ENCODE peak calls at places on chromosomes 5 and 9, in ten cellular contexts. R, N, D, S, Y, J, P, F, A and E are unnamed samples.

GRCh38 chr5:111187079-111187478 is 37.1 kb upstream of the CAMK4 start:
- DNase-seq in S (no peak), F (no peak), D (no peak), A (no peak), J (no peak), N (no peak), Y (no peak), P (no peak), R (no peak), E (no peak)

GRCh38 chr5:151886741-151887261 is 37.9 kb downstream of the GLRA1 start:
- DNase-seq in R (peak), Y (no peak), S (no peak), J (no peak), N (no peak), D (no peak), A (no peak), P (no peak), F (no peak), E (no peak)

GRCh38 chr5:138650196-138650595 is 75.0 kb upstream of the HSPA9 start:
- DNase-seq in S (no peak), P (no peak), D (no peak), J (no peak), A (no peak), F (no peak), N (no peak), Y (no peak), R (no peak), E (no peak)

GRCh38 chr9:5854032-5854792 is 21.3 kb upstream of the ERMP1 start:
- DNase-seq in N (no peak), P (no peak), R (no peak), S (no peak), A (no peak), J (no peak), D (no peak), F (no peak), Y (no peak), E (no peak)

GRCh38 chr5:21918451-21918850 is 934.7 kb downstream of the CDH12 start:
- DNase-seq in N (no peak), J (no peak), Y (no peak), D (no peak), F (no peak), P (no peak), S (no peak), A (no peak), R (no peak), E (no peak)

GRCh38 chr9:105401651-105402050 is 46.2 kb upstream of the FSD1L start:
- DNase-seq in P (peak), F (peak), Y (no peak), S (no peak), D (peak), J (no peak), A (no peak), R (peak), N (no peak), E (no peak)

GRCh38 chr9:133944746-133945135 is 47.4 kb downstream of the VAV2 start:
- DNase-seq in D (peak), Y (peak), F (peak), J (no peak), P (no peak), R (peak), A (peak), S (peak), N (peak), E (no peak)

GRCh38 chr5:126851441-126852103 is 74.6 kb downstream of the LMNB1 start:
- DNase-seq in Y (no peak), A (no peak), F (no peak), N (no peak), R (no peak), J (no peak), P (no peak), D (no peak), S (no peak), E (no peak)

GRCh38 chr5:90518666-90519065 is 10.7 kb downstream of the LYSMD3 start:
- DNase-seq in A (no peak), R (peak), J (no peak), Y (no peak), D (no peak), N (peak), S (no peak), P (no peak), F (peak), E (no peak)

GRCh38 chr9:37311938-37312730 is 110.4 kb upstream of the GRHPR start:
- DNase-seq in N (peak), P (no peak), F (peak), R (peak), Y (no peak), D (peak), S (no peak), J (no peak), A (no peak), E (no peak)

GRCh38 chr5:157476699-157477408 is 16.8 kb downstream of the NIPAL4 start:
- DNase-seq in F (peak), Y (no peak), S (peak), J (peak), A (no peak), D (peak), P (peak), N (peak), R (peak), E (no peak)

GRCh38 chr5:25181249-25181648 is 536.5 kb upstream of the CDH10 start:
- DNase-seq in A (no peak), D (no peak), S (no peak), J (no peak), Y (no peak), N (no peak), R (no peak), F (no peak), P (no peak), E (no peak)

GRCh38 chr9:118362123-118362522 is 657.9 kb downstream of the TLR4 start:
- DNase-seq in P (no peak), Y (no peak), D (peak), R (peak), J (no peak), F (peak), N (no peak), A (no peak), S (peak), E (no peak)

GRCh38 chr5:133773247-133774202 is 161.2 kb upstream of the FSTL4 start:
- DNase-seq in P (peak), A (no peak), J (no peak), D (no peak), R (no peak), N (no peak), S (no peak), Y (no peak), F (no peak), E (no peak)
- TF ChIP-seq CTCF in P (peak), A (no peak), J (no peak), D (no peak), R (no peak), N (peak), S (no peak), Y (no peak), F (no peak), E (no peak)

DNA sequence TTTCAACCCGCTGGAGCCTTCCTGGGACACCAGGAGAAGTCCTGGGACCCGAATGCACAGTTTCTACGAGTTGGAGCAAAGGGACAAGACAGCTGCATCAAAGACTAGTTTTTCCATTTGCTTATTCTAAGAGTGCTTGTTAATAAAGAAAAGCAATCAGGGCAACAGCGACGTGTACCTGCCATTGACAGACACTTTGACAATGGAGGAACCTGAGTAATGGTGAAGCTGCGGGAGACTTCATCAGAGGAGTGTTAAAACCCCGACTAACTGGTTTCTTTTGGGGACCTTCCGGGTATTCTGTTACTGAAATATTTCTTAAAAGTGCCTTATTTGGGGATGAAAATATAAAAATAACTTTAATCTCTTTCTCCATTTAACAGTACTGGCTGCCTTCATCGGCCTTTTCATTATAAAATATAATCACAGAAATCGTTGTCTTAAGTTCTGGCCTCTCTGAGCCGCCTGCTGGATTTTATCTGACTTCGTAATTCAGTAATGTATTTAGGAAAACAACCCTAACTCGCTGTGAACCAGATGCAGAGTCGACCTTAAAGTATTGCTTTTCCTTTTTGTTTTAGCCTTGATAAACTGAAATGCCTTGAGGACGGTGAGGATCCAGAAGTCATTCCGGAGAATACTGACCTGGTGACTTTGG is 781 bp downstream of the SNAPC3 start:
- DNase-seq in N (peak), A (no peak), P (peak), F (peak), Y (no peak), R (peak), J (no peak), S (no peak), D (peak), E (no peak)
- TF ChIP-seq CTCF in N (peak), A (no peak), P (peak), F (peak), Y (no peak), R (peak), J (no peak), S (peak), D (peak), E (peak)

DNA sequence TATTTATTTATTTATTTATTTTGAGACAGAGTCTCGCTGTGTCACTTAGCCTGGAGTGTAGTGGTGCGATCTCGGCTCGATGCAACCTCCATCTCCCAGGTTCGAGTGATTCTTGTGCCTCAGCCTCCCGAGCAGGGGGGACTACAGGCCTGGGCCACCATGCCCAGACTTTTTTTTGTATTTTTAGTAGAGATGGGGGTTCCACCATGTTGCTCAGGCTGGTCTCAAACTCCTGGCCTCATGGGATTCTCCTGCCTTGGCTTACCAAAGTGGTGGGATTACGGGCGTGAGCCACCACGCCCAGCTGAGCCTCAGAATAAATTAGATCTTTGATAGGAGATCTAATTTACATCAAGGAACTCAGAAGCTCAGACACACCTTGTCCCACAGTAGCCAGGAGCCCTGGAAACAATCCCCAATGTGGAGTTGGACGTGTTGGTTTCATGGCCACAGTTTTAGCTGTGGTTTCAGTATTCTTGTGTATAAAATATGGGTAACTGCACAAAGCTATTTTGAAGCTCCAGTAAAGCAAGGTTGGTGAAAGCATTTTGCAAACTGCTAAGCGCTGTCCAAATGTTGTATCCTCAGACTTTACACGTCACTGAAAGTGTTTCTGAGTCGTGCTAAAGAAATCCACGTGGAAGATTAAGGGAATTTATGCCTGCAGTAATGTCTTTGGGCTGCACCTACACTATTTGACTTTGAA is 3.0 kb upstream of the HNRNPAB start:
- DNase-seq in A (no peak), P (no peak), R (no peak), J (no peak), S (no peak), D (peak), Y (no peak), N (peak), F (peak), E (no peak)
- TF ChIP-seq CTCF in A (no peak), P (no peak), R (no peak), J (no peak), S (no peak), D (no peak), Y (no peak), N (no peak), F (no peak), E (no peak)

DNA sequence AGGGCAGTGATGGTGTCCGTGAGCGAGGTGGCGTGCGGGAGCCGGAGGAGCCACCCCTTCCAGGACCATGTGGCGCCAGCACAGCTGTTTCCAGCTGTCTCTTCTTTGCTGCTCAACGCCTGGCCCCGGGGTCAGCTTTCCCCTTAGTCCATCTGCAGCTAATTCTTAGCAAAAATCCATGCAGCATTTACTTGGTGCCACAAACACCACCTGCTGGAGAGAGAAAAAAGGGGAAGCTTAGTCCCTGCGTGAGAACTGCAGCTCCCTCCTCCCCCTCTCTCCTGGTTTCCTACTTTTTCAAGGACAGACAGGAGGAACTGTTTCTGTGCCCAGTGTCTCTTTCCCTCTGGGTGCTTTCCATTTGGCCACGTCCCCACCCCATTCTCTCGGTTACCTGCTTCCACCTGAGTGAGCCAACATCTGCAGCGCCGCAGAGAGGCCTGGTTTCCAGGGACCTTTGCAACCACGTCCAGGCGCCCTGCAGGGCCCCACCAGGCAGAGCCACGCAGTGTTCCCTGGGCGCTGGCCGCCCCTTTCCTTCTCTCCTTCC is 3.4 kb downstream of the SLC6A19 start:
- DNase-seq in D (peak), F (peak), N (peak), Y (peak), J (peak), A (no peak), S (no peak), P (peak), R (peak), E (peak)
- TF ChIP-seq CTCF in D (peak), F (peak), N (peak), Y (peak), J (no peak), A (no peak), S (peak), P (peak), R (peak), E (peak)

GRCh38 chr5:78562001-78562400 is 86.6 kb downstream of the LHFPL2 start:
- DNase-seq in N (no peak), A (no peak), D (no peak), P (no peak), R (no peak), J (no peak), S (no peak), F (no peak), Y (no peak), E (no peak)
- TF ChIP-seq CTCF in N (no peak), A (no peak), D (no peak), P (no peak), R (no peak), J (no peak), S (no peak), F (no peak), Y (no peak), E (no peak)

GRCh38 chr5:103354446-103354845 is 95.9 kb downstream of the MACIR start:
- DNase-seq in D (no peak), R (no peak), F (no peak), J (no peak), P (no peak), N (no peak), A (no peak), S (no peak), Y (no peak), E (no peak)
- TF ChIP-seq CTCF in D (no peak), R (no peak), F (no peak), J (no peak), P (no peak), N (no peak), A (no peak), S (no peak), Y (no peak), E (no peak)